ENCODE peak calls at places on chromosomes 13 and 19, in ten cellular contexts. D is endothelial cell; H is HS-27A; G is upper lobe of right lung; P is stimulated activated CD4-positive, alpha-beta T cell treated with anti-CD3 and anti-CD28 coated beads, Interleukin-4, amount 100 ng/mL, for 24 hours; K is kidney glomerular epithelial cell; M is globus pallidus; E is cardiac fibroblast; Q is Peyer's patch; S is left lung. J is an unnamed sample.

GRCh38 chr13:94201022-94201421 is 278.5 kb downstream of the DCT start:
- DNase-seq in D (no peak), H (no peak), G (no peak), P (no peak), K (no peak), M (no peak), E (no peak), Q (no peak), S (no peak), J (no peak)

GRCh38 chr13:31625115-31625514 is 114.2 kb upstream of the RXFP2 start:
- DNase-seq in D (no peak), H (no peak), G (no peak), P (no peak), K (no peak), M (no peak), E (peak), Q (no peak), S (no peak), J (no peak)

GRCh38 chr13:72886272-72887062 is 104.5 kb downstream of the PIBF1 start:
- DNase-seq in D (no peak), H (no peak), G (no peak), P (no peak), K (no peak), M (no peak), E (peak), Q (no peak), S (no peak), J (no peak)

GRCh38 chr19:48925240-48925843 is 8.2 kb upstream of the DHDH start:
- DNase-seq in D (no peak), H (peak), G (peak), P (peak), K (peak), M (no peak), E (peak), Q (no peak), S (no peak), J (peak)

GRCh38 chr19:28436320-28436719 is 776.6 kb downstream of the UQCRFS1 start:
- DNase-seq in D (no peak), H (no peak), G (no peak), P (no peak), K (no peak), M (no peak), E (no peak), Q (no peak), S (no peak), J (no peak)

GRCh38 chr19:29660835-29661234 is 4.4 kb upstream of the PLEKHF1 start:
- DNase-seq in D (no peak), H (no peak), G (peak), P (peak), K (no peak), M (no peak), E (no peak), Q (no peak), S (no peak), J (no peak)

GRCh38 chr19:45883586-45883880 is 2.4 kb downstream of the IRF2BP1 start:
- DNase-seq in D (no peak), H (no peak), G (no peak), P (no peak), K (no peak), M (no peak), E (no peak), Q (no peak), S (no peak), J (no peak)

GRCh38 chr13:51873837-51874236 is 12.1 kb downstream of the CCDC70 start:
- DNase-seq in D (no peak), H (no peak), G (no peak), P (no peak), K (no peak), M (no peak), E (no peak), Q (no peak), S (no peak), J (no peak)

GRCh38 chr19:1000095-1000494 is at the start of gene GRIN3B:
- DNase-seq in D (peak), H (no peak), G (peak), P (peak), K (no peak), M (no peak), E (peak), Q (peak), S (peak), J (no peak)

GRCh38 chr13:65679240-65679639 is 1550.9 kb downstream of the PCDH9 start:
- DNase-seq in D (no peak), H (no peak), G (no peak), P (no peak), K (peak), M (no peak), E (peak), Q (no peak), S (no peak), J (no peak)

GRCh38 chr13:32211788-32212187 is 103.4 kb downstream of the ZAR1L start:
- DNase-seq in D (no peak), H (no peak), G (no peak), P (no peak), K (no peak), M (no peak), E (peak), Q (no peak), S (no peak), J (no peak)

GRCh38 chr13:111139874-111140561 is 24.9 kb downstream of the ARHGEF7 start:
- DNase-seq in D (no peak), H (no peak), G (no peak), P (no peak), K (no peak), M (no peak), E (no peak), Q (no peak), S (no peak), J (no peak)

GRCh38 chr13:40348096-40348679 is 318.3 kb downstream of the FOXO1 start:
- DNase-seq in D (no peak), H (no peak), G (no peak), P (no peak), K (no peak), M (peak), E (no peak), Q (no peak), S (no peak), J (no peak)

GRCh38 chr19:48341515-48342413 is 16.4 kb downstream of the EMP3 start:
- DNase-seq in D (no peak), H (no peak), G (no peak), P (no peak), K (no peak), M (no peak), E (no peak), Q (no peak), S (no peak), J (no peak)

GRCh38 chr19:14337510-14337909 is 43.7 kb upstream of the ADGRE5 start:
- DNase-seq in D (no peak), H (no peak), G (no peak), P (peak), K (no peak), M (no peak), E (peak), Q (peak), S (no peak), J (no peak)

GRCh38 chr13:100517135-100517534 is 71.5 kb downstream of the GGACT start:
- DNase-seq in D (no peak), H (no peak), G (no peak), P (no peak), K (no peak), M (no peak), E (no peak), Q (peak), S (no peak), J (no peak)

GRCh38 chr19:811007-811434 is 10.7 kb downstream of the PLPPR3 start:
- DNase-seq in D (no peak), H (no peak), G (peak), P (no peak), K (no peak), M (no peak), E (no peak), Q (no peak), S (no peak), J (no peak)

GRCh38 chr19:50661087-50661486 is 11.8 kb downstream of the C19orf81 start:
- DNase-seq in D (no peak), H (no peak), G (no peak), P (no peak), K (no peak), M (no peak), E (no peak), Q (no peak), S (no peak), J (no peak)

GRCh38 chr13:91601273-91601672 is 202.9 kb downstream of the GPC5 start:
- DNase-seq in D (no peak), H (no peak), G (no peak), P (no peak), K (no peak), M (no peak), E (no peak), Q (no peak), S (no peak), J (no peak)

GRCh38 chr13:109412232-109412935 is 374.0 kb downstream of the IRS2 start:
- DNase-seq in D (peak), H (no peak), G (no peak), P (no peak), K (peak), M (peak), E (peak), Q (peak), S (peak), J (no peak)

GRCh38 chr19:55254625-55254977 is 4.2 kb downstream of the PPP6R1 start:
- DNase-seq in D (no peak), H (no peak), G (no peak), P (no peak), K (no peak), M (no peak), E (no peak), Q (no peak), S (no peak), J (no peak)

GRCh38 chr13:43880451-43880850 is 747 bp downstream of the LACC1 start:
- DNase-seq in D (no peak), H (no peak), G (no peak), P (no peak), K (no peak), M (peak), E (no peak), Q (no peak), S (no peak), J (no peak)

GRCh38 chr19:46466536-46467199 is 4.7 kb downstream of the PNMA8A start:
- DNase-seq in D (no peak), H (peak), G (peak), P (no peak), K (peak), M (no peak), E (peak), Q (no peak), S (no peak), J (no peak)

GRCh38 chr19:56309511-56310185 is 5.0 kb downstream of the ZSCAN5A start:
- DNase-seq in D (peak), H (peak), G (peak), P (peak), K (no peak), M (no peak), E (peak), Q (peak), S (peak), J (no peak)

GRCh38 chr19:50280074-50280473 is 49.1 kb downstream of the KCNC3 start:
- DNase-seq in D (no peak), H (no peak), G (no peak), P (no peak), K (no peak), M (no peak), E (no peak), Q (no peak), S (no peak), J (no peak)

GRCh38 chr13:109394311-109394988 is 391.9 kb downstream of the IRS2 start:
- DNase-seq in D (no peak), H (no peak), G (no peak), P (no peak), K (no peak), M (no peak), E (peak), Q (no peak), S (no peak), J (no peak)

GRCh38 chr19:49506575-49507105 is 5.8 kb upstream of the FCGRT start:
- DNase-seq in D (peak), H (no peak), G (peak), P (peak), K (peak), M (no peak), E (peak), Q (peak), S (no peak), J (no peak)

GRCh38 chr19:49442793-49443365 is 1.6 kb upstream of the SLC17A7 start:
- DNase-seq in D (peak), H (peak), G (peak), P (peak), K (peak), M (no peak), E (peak), Q (peak), S (peak), J (no peak)

GRCh38 chr13:25752957-25753540 is 298.8 kb downstream of the SHISA2 start:
- DNase-seq in D (no peak), H (no peak), G (no peak), P (no peak), K (no peak), M (no peak), E (peak), Q (no peak), S (no peak), J (no peak)